ENCODE peak calls at places on chromosomes 6 and 20, in seven cellular contexts. K is GM12891, B is IMR-90, W is H1, E is gastrocnemius medialis, R is adrenal gland, C is lower leg skin. F is an unnamed sample.

GRCh38 chr20:35447082-35447789 is 8.2 kb upstream of the CEP250 start:
- DNase-seq in K (peak; percentile 56), B (peak; percentile 73), W (peak; percentile 100), E (peak; percentile 72), R (peak; percentile 96), C (peak; percentile 86), F (peak; percentile 84)

GRCh38 chr20:48760403-48760889 is 67.4 kb downstream of the PREX1 start:
- DNase-seq in K (no peak), B (peak; percentile 24), W (no peak), E (no peak), R (no peak), C (no peak), F (no peak)

GRCh38 chr20:53652859-53653520 is 59.4 kb upstream of the ZNF217 start:
- DNase-seq in K (no peak), B (no peak), W (no peak), E (no peak), R (no peak), C (no peak), F (peak; percentile 14)

GRCh38 chr6:107154131-107154906 is 39.0 kb upstream of the BEND3 start:
- DNase-seq in K (no peak), B (no peak), W (no peak), E (no peak), R (peak; percentile 64), C (no peak), F (no peak)

GRCh38 chr6:72769459-72770125 is 147.7 kb downstream of the KCNQ5 start:
- DNase-seq in K (no peak), B (no peak), W (no peak), E (no peak), R (no peak), C (no peak), F (no peak)

GRCh38 chr20:32918751-32919150 is 60.0 kb downstream of the EFCAB8 start:
- DNase-seq in K (no peak), B (no peak), W (no peak), E (no peak), R (no peak), C (no peak), F (no peak)

GRCh38 chr6:47262226-47262625 is 47.5 kb downstream of the TNFRSF21 start:
- DNase-seq in K (no peak), B (no peak), W (no peak), E (no peak), R (no peak), C (no peak), F (no peak)

GRCh38 chr6:3596736-3597135 is 139.9 kb upstream of the SLC22A23 start:
- DNase-seq in K (no peak), B (no peak), W (no peak), E (no peak), R (no peak), C (no peak), F (no peak)

GRCh38 chr20:38473353-38473795 is 731 bp downstream of the RALGAPB start:
- DNase-seq in K (no peak), B (no peak), W (no peak), E (no peak), R (peak; percentile 71), C (no peak), F (peak; percentile 66)

GRCh38 chr20:63373996-63374395 is 12.8 kb upstream of the CHRNA4 start:
- DNase-seq in K (no peak), B (no peak), W (no peak), E (no peak), R (no peak), C (no peak), F (no peak)

GRCh38 chr20:62940875-62941274 is 2.9 kb downstream of the GID8 start:
- DNase-seq in K (no peak), B (no peak), W (no peak), E (no peak), R (no peak), C (no peak), F (no peak)

GRCh38 chr6:38264605-38265004 is 375.1 kb downstream of the BTBD9 start:
- DNase-seq in K (no peak), B (peak; percentile 54), W (no peak), E (no peak), R (no peak), C (no peak), F (no peak)

GRCh38 chr20:23658989-23659609 is 21.3 kb upstream of the CST3 start:
- DNase-seq in K (no peak), B (no peak), W (no peak), E (no peak), R (no peak), C (no peak), F (no peak)

GRCh38 chr6:102216232-102216631 is 822.7 kb downstream of the GRIK2 start:
- DNase-seq in K (no peak), B (no peak), W (no peak), E (no peak), R (no peak), C (no peak), F (no peak)

GRCh38 chr20:21028921-21029320 is 77.2 kb downstream of the LINC00237 start:
- DNase-seq in K (no peak), B (no peak), W (no peak), E (no peak), R (no peak), C (no peak), F (no peak)

GRCh38 chr6:1960484-1961142 is 284.8 kb downstream of the GMDS start:
- DNase-seq in K (no peak), B (no peak), W (no peak), E (no peak), R (no peak), C (no peak), F (no peak)

GRCh38 chr6:20797597-20797996 is 263.3 kb downstream of the CDKAL1 start:
- DNase-seq in K (no peak), B (no peak), W (no peak), E (no peak), R (no peak), C (no peak), F (no peak)

GRCh38 chr6:76003115-76003514 is 69.3 kb downstream of the IMPG1 start:
- DNase-seq in K (no peak), B (no peak), W (no peak), E (no peak), R (no peak), C (no peak), F (no peak)

GRCh38 chr20:38181207-38181693 is 16.2 kb upstream of the TGM2 start:
- DNase-seq in K (no peak), B (no peak), W (no peak), E (no peak), R (peak; percentile 76), C (no peak), F (no peak)

GRCh38 chr6:120608826-120609225 is 725.5 kb downstream of the TBC1D32 start:
- DNase-seq in K (no peak), B (no peak), W (no peak), E (no peak), R (no peak), C (no peak), F (no peak)
- TF ChIP-seq POLR2A in K (no peak), B (no peak), W (no peak), E (no peak), R (no peak), C (no peak), F (no peak)

DNA sequence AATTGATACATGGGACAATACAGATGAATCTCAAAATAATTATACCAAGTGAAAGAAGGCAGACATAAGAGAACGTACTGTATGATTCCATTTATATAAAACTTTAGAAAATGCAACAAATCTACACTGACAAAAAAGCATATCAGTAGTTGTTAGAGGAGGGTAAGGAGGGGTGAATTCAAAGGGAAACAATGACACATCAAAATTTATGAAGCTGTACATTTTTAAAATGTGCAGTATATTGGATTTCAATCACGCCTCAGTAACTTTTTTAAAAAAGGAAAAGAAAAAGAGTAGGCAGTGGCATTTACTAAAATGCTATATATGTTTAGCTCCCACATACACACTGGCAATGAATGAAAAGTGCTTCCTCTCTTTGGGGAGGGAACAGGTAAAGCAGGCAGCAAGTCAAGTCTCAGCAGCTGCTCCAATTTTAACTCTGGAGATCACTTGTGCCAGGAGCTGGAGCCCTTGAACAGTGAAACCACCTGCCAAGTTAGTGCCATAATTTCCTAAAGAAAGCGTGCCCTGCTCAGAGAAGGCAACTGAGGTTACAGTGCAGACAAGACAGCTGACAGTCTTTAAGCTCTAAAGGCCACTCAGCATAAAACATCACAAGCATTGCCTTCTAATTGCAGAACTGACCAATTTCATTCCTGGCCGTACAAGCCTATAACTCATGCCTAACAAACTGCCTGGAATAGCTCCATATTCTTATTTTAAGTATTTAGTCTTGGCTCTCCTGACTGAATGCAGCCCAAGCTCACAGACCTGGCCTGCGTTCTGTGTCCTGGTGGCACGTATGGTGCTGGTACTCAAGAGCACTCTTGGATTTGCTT is 10.9 kb downstream of the FKBP1A start:
- DNase-seq in K (no peak), B (peak; percentile 63), W (no peak), E (peak; percentile 83), R (peak; percentile 68), C (no peak), F (peak; percentile 42)
- TF ChIP-seq POLR2A in K (no peak), B (no peak), W (no peak), E (no peak), R (peak; percentile 6), C (no peak), F (no peak)

DNA sequence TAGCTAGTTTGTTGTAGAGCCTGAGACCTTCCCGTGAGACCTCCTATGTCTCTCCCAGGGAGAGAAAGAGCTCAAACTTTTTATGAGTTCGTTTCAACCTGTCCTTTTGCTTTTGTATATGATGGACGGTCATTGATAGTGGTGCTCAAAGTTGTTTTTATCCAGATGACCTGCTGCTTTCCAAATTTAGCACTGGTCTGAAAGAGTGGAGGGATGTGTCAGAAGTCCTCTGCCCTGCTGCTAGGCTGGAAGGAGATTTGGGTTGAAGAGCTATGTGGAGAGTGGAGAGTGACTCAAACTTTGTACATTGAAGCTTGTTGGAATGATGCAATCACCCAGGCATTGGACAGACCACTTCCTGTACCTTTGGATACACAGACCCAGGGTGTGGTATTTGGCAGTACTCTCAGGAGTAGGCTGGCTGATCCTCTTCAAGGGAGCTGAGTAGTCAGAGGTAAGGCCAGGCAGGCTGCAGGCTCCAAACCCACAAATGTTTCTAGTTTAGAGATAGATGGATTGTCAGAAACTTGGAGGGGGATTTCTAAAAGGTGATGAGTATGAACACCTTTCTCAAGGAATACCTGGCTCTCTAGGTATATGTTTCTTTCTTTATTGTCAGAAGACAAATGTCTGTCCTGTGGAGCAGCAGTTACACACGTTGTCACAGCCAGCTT is 49.4 kb upstream of the RREB1 start:
- DNase-seq in K (no peak), B (peak; percentile 98), W (no peak), E (peak; percentile 92), R (no peak), C (peak; percentile 71), F (peak; percentile 90)
- TF ChIP-seq POLR2A in K (no peak), B (no peak), W (no peak), E (peak; percentile 67), R (peak; percentile 6), C (no peak), F (peak; percentile 69)

GRCh38 chr6:153135681-153136080 is 4.6 kb upstream of the RGS17 start:
- DNase-seq in K (no peak), B (no peak), W (no peak), E (no peak), R (no peak), C (no peak), F (no peak)

GRCh38 chr6:153130515-153131036 is 506 bp downstream of the RGS17 start:
- DNase-seq in K (peak; percentile 9), B (no peak), W (peak; percentile 67), E (no peak), R (no peak), C (no peak), F (peak; percentile 52)

GRCh38 chr6:153126218-153126617 is 4.9 kb downstream of the RGS17 start:
- DNase-seq in K (no peak), B (no peak), W (no peak), E (no peak), R (no peak), C (no peak), F (no peak)

GRCh38 chr6:153129873-153130514 is 1.1 kb downstream of the RGS17 start:
- DNase-seq in K (no peak), B (peak; percentile 12), W (no peak), E (no peak), R (no peak), C (no peak), F (peak; percentile 48)

GRCh38 chr6:153131037-153131981 is at the start of gene RGS17:
- DNase-seq in K (peak; percentile 50), B (peak; percentile 73), W (peak; percentile 81), E (no peak), R (no peak), C (no peak), F (peak; percentile 62)
- TF ChIP-seq POLR2A in K (no peak), B (no peak), W (no peak), E (no peak), R (no peak), C (no peak), F (no peak)

F was measured in erythroblast.